ENCODE peak calls at places on chromosomes 3 and 15, in six cellular contexts. T is sigmoid colon, V is fibroblast of villous mesenchyme, E is prostate gland, Q is astrocyte of the spinal cord, I is Peyer's patch. J is an unnamed sample.

GRCh38 chr3:130480736-130481135 is 36.2 kb upstream of the COL6A6 start:
- DNase-seq in T (no peak), V (peak; percentile 37), E (no peak), Q (peak; percentile 42), I (no peak), J (peak; percentile 91)

GRCh38 chr15:90513448-90513847 is 16.3 kb upstream of the CRTC3 start:
- DNase-seq in T (no peak), V (no peak), E (no peak), Q (no peak), I (no peak), J (no peak)

GRCh38 chr3:57179580-57180410 is 14.6 kb upstream of the IL17RD start:
- DNase-seq in T (no peak), V (peak; percentile 19), E (no peak), Q (no peak), I (no peak), J (peak; percentile 42)

GRCh38 chr3:123390865-123391613 is 57.9 kb downstream of the ADCY5 start:
- DNase-seq in T (no peak), V (peak; percentile 77), E (no peak), Q (no peak), I (no peak), J (no peak)

GRCh38 chr15:56537881-56538280 is 72.9 kb upstream of the MNS1 start:
- DNase-seq in T (no peak), V (no peak), E (no peak), Q (no peak), I (no peak), J (no peak)

GRCh38 chr3:40631341-40631995 is 106.7 kb downstream of the ZNF621 start:
- DNase-seq in T (no peak), V (no peak), E (peak; percentile 55), Q (no peak), I (no peak), J (no peak)

GRCh38 chr15:47870956-47871625 is 153.8 kb downstream of the SEMA6D start:
- DNase-seq in T (no peak), V (peak; percentile 65), E (no peak), Q (peak; percentile 82), I (no peak), J (peak; percentile 12)

GRCh38 chr15:61157933-61158332 is 71.2 kb downstream of the RORA start:
- DNase-seq in T (peak; percentile 86), V (peak; percentile 2), E (no peak), Q (no peak), I (no peak), J (peak; percentile 7)

GRCh38 chr3:128319107-128319506 is 147.6 kb downstream of the DNAJB8 start:
- DNase-seq in T (peak; percentile 27), V (no peak), E (no peak), Q (no peak), I (no peak), J (no peak)

GRCh38 chr3:65732060-65732933 is 306.4 kb downstream of the MAGI1 start:
- DNase-seq in T (no peak), V (peak; percentile 63), E (peak; percentile 33), Q (peak; percentile 76), I (no peak), J (peak; percentile 76)

GRCh38 chr15:99015677-99016568 is 8.3 kb upstream of the PGPEP1L start:
- DNase-seq in T (no peak), V (no peak), E (peak; percentile 26), Q (no peak), I (no peak), J (no peak)

GRCh38 chr3:24523988-24524727 is 29.5 kb upstream of the THRB start:
- DNase-seq in T (no peak), V (no peak), E (no peak), Q (no peak), I (no peak), J (no peak)

DNA sequence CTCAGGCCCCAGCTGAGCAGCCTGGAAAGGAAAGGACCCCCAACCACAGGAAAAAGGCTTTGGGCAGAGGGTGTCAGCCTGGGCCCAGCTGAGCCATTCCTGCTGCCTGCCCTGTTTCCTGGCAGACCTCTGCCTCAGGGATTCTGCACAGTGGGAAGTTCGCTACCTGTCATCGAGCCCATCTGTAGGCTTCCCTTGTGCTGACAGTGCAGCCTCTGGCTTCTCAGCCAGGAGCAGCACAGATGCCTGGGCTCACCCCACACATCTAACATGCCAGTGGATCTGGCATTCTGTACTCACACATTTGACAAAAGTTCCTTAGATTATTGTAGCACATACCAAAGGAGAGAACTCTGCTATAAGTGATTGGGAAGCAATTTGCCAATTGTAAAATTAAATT is 202.2 kb downstream of the SSR3 start:
- DNase-seq in T (no peak), V (no peak), E (no peak), Q (no peak), I (no peak), J (no peak)
- H3K4me3 ChIP-seq in T (no peak overlapping the region), V (no peak overlapping the region), E (no peak overlapping the region), Q (no peak overlapping the region), I (no peak overlapping the region), J (no peak overlapping the region)

DNA sequence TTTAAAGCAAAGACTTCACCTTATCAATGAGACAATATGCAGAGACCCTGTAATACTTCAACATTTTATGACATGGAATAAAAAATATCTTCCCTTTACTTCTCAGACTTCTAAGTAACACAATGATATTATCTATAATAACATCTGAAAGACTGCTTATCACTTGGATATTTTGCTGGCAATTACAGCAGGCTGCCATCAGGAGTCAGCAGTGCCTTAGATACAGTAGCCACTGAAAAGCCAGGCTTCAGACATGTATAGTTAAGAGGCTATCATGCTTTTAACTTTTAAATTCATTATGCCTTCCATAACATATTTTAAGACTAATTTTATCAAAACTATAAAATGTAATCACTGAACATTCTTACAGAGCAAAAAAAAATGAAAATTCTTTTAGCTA is 227.5 kb downstream of the NEK10 start:
- DNase-seq in T (no peak), V (no peak), E (no peak), Q (no peak), I (no peak), J (no peak)
- TF ChIP-seq CTCF in T (no peak), V (no peak), E (no peak), Q (no peak), I (no peak), J (no peak)

GRCh38 chr3:108546692-108547091 is 36.3 kb upstream of the MYH15 start:
- DNase-seq in T (no peak), V (no peak), E (no peak), Q (no peak), I (no peak), J (no peak)

GRCh38 chr3:108548886-108549285 is 38.5 kb upstream of the MYH15 start:
- DNase-seq in T (no peak), V (no peak), E (no peak), Q (no peak), I (no peak), J (no peak)

GRCh38 chr3:108548304-108548703 is 37.9 kb upstream of the MYH15 start:
- DNase-seq in T (no peak), V (peak; percentile 59), E (no peak), Q (no peak), I (no peak), J (peak; percentile 32)

DNA sequence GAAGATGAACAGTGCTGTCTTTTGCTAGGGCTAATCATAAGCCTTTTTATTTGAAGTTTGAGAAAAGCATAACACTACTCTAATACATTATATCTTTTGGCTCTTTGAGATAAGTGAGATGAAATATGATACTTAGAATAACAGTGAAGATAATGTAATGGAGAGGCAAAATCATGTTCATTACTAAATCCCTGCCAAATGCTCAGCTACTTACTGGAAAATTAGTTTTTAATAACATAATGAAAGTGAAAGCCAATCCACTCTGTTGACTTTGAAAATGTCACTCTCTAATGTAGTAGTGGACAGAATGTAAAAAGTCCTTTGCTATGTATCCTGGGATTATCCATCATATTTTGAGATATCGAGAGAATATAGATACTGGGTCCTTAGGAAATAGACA is 35.9 kb upstream of the MYH15 start:
- DNase-seq in T (no peak), V (peak; percentile 28), E (no peak), Q (peak; percentile 29), I (no peak), J (peak; percentile 26)
- H3K4me3 ChIP-seq in T (no peak overlapping the region), V (peak overlapping the region; percentile 42), E (no peak overlapping the region), Q (no peak overlapping the region), I (no peak overlapping the region), J (peak overlapping the region; percentile 15)

DNA sequence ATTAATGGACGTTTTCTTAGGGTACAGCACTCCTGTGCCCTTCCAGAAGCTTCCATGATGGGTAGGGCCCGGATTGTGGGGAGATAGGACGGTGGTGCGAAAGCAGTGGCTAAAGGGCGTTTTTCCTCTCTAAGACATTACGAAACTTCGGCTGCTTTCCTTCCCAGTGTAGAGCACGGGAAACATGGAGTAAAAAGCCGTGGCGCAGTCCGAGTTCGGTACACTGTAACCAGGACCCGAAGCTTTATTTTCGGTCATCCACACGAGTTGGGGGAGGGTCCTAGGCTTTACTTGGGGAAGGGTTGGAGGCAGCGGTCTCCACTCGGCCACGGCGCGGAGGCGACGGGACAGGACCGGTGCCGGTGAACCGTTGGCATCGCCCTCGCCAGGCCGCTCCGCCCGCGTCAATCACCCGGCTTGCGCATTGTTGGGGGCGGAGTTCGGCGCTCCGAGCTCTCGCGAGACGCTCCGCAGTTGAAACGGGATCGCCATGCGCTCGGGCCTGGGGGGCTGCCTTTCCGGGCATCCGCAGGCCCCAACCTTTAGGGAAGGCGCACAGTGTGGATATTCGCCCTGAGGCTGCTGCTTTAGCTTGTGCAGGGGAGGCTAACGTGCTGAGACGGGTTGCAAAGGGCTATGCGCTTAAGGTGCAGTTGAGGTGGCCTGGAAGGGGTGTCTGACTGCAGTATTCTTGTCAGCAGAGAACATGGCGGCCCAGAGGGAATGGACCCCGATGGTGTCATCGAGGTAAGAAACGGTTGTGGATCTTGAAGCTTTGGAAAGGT is 546 bp downstream of the EIF4A2 start:
- DNase-seq in T (peak; percentile 94), V (peak; percentile 80), E (peak; percentile 84), Q (peak; percentile 75), I (peak; percentile 91), J (peak; percentile 81)
- TF ChIP-seq CTCF in T (no peak), V (no peak), E (no peak), Q (no peak), I (no peak), J (no peak)

DNA sequence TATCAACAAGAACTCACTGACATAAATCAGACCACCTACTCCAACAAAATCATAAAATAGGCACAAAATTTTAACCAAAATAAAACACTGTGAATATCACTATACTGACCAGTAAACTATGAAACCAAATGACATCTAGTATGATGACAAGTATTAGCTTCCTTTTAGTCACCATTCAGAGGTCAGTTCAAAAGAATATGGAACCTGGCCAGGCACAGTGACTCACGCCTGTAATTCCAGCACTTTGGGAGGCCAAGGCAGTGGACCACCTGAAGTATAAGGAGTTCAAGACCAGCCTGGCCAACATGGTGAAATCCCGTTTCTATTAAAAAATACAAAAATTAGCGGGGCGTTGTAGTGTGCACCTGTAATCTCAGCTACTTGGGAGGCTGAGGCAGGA is 65.8 kb downstream of the SMARCC1 start:
- DNase-seq in T (no peak), V (peak; percentile 40), E (no peak), Q (peak; percentile 47), I (no peak), J (peak; percentile 53)
- H3K4me3 ChIP-seq in T (no peak overlapping the region), V (no peak overlapping the region), E (no peak overlapping the region), Q (no peak overlapping the region), I (no peak overlapping the region), J (no peak overlapping the region)

J was measured in fibroblast of the aortic adventitia.